ENCODE peak calls at places on chromosomes 11 and 22, in seven cellular contexts. N, Z, W, H, L, C and F are unnamed samples.

GRCh38 chr22:49587421-49587820 is 240.3 kb downstream of the BRD1 start:
- DNase-seq in W (no peak), H (no peak), L (no peak), Z (no peak), C (peak; percentile 73), N (no peak), F (no peak)

GRCh38 chr11:101127348-101127698 is 2.3 kb downstream of the PGR start:
- DNase-seq in L (no peak), Z (no peak), C (peak; percentile 84), W (no peak), N (no peak), H (no peak), F (peak; percentile 54)

GRCh38 chr11:13102575-13102840 is 93.4 kb downstream of the RASSF10 start:
- DNase-seq in Z (no peak), N (no peak), W (no peak), C (no peak), L (no peak), H (no peak), F (no peak)

GRCh38 chr22:49976439-49977175 is 16.0 kb downstream of the PIM3 start:
- DNase-seq in W (peak; percentile 71), L (no peak), Z (no peak), N (peak; percentile 74), C (peak; percentile 48), H (no peak), F (no peak)

GRCh38 chr11:118610773-118611432 is 3.5 kb downstream of the PHLDB1 start:
- DNase-seq in Z (peak; percentile 57), N (peak; percentile 78), L (peak; percentile 87), W (peak; percentile 91), H (peak; percentile 78), C (peak; percentile 96), F (peak; percentile 84)

GRCh38 chr11:60788401-60789110 is 3.4 kb downstream of the MS4A10 start:
- DNase-seq in C (no peak), N (no peak), Z (no peak), L (no peak), H (peak; percentile 84), W (no peak), F (peak; percentile 46)

GRCh38 chr11:46234261-46234660 is 43.2 kb upstream of the CREB3L1 start:
- DNase-seq in N (no peak), H (no peak), L (no peak), C (no peak), Z (no peak), W (no peak), F (no peak)

GRCh38 chr22:45942787-45943493 is 34.0 kb downstream of the WNT7B start:
- DNase-seq in H (no peak), W (no peak), N (no peak), Z (no peak), L (no peak), C (no peak), F (no peak)

GRCh38 chr11:117625237-117625636 is 171.8 kb downstream of the DSCAML1 start:
- DNase-seq in L (no peak), C (no peak), Z (no peak), W (no peak), H (no peak), N (no peak), F (no peak)

GRCh38 chr22:35620624-35621245 is 3.6 kb upstream of the MB start:
- DNase-seq in Z (no peak), C (no peak), W (no peak), L (no peak), H (no peak), N (no peak), F (peak; percentile 63)

GRCh38 chr22:20117656-20118571 is 888 bp upstream of the TRMT2A start:
- DNase-seq in C (no peak), N (peak; percentile 72), Z (no peak), W (peak; percentile 88), H (peak; percentile 25), L (no peak), F (peak; percentile 63)

GRCh38 chr11:2990617-2991476 is 1.3 kb downstream of the NAP1L4 start:
- DNase-seq in L (peak; percentile 49), W (peak; percentile 59), H (peak; percentile 45), Z (no peak), N (no peak), C (peak; percentile 68), F (no peak)

GRCh38 chr11:15927196-15927865 is 429.0 kb downstream of the SOX6 start:
- DNase-seq in Z (no peak), N (no peak), C (peak; percentile 26), W (no peak), H (no peak), L (no peak), F (no peak)

GRCh38 chr11:18005376-18006129 is 7.3 kb downstream of the SERGEF start:
- DNase-seq in L (no peak), N (no peak), C (no peak), W (no peak), Z (no peak), H (no peak), F (no peak)

GRCh38 chr11:126257764-126258163 is 10.9 kb downstream of the SRPRA start:
- DNase-seq in Z (no peak), N (no peak), W (no peak), L (no peak), H (no peak), C (no peak), F (no peak)

GRCh38 chr11:132438418-132438817 is 1068.0 kb downstream of the NTM start:
- DNase-seq in N (no peak), C (no peak), L (no peak), W (no peak), H (no peak), Z (no peak), F (no peak)

GRCh38 chr22:24402460-24403192 is 24.8 kb upstream of the ADORA2A start:
- DNase-seq in N (no peak), L (peak; percentile 95), C (peak; percentile 92), W (no peak), Z (peak; percentile 40), H (peak; percentile 97), F (peak; percentile 84)

GRCh38 chr11:103257360-103257759 is 148.1 kb downstream of the DYNC2H1 start:
- DNase-seq in C (no peak), N (no peak), H (peak; percentile 60), Z (no peak), L (no peak), W (no peak), F (no peak)

GRCh38 chr22:46521994-46522393 is 15.4 kb downstream of the CELSR1 start:
- DNase-seq in Z (no peak), H (no peak), N (no peak), C (no peak), L (no peak), W (no peak), F (no peak)

GRCh38 chr11:35144103-35144741 is 5.3 kb downstream of the CD44 start:
- DNase-seq in H (no peak), W (peak; percentile 71), L (no peak), C (no peak), N (peak; percentile 85), Z (no peak), F (no peak)

GRCh38 chr11:121241300-121242176 is 51.0 kb upstream of the SC5D start:
- DNase-seq in C (no peak), L (no peak), W (no peak), H (no peak), N (no peak), Z (peak; percentile 33), F (no peak)

GRCh38 chr11:47399860-47400812 is 8.3 kb upstream of the SLC39A13 start:
- DNase-seq in L (no peak), N (peak; percentile 44), C (no peak), Z (no peak), H (no peak), W (no peak), F (peak; percentile 54)

GRCh38 chr22:22892096-22893052 is 4.8 kb downstream of the IGLL5 start:
- DNase-seq in W (no peak), N (no peak), L (no peak), C (no peak), H (no peak), Z (no peak), F (no peak)

GRCh38 chr11:94638902-94639373 is 71.8 kb downstream of the PIWIL4 start:
- DNase-seq in H (peak; percentile 5), W (no peak), Z (no peak), L (no peak), N (no peak), C (no peak), F (no peak)

GRCh38 chr11:68314203-68314885 is 2.0 kb downstream of the LRP5 start:
- DNase-seq in H (peak; percentile 48), W (no peak), N (no peak), C (no peak), L (no peak), Z (peak; percentile 20), F (no peak)

GRCh38 chr11:46106530-46107407 is 14.5 kb downstream of the PHF21A start:
- DNase-seq in L (no peak), W (no peak), N (no peak), Z (no peak), C (no peak), H (no peak), F (no peak)